ENCODE peak calls at places on chromosomes 12 and 14, in four cellular contexts. One of them, this sample, is unnamed.
A peak's percentile ranks its signal among the peaks of the same experiment; 100 is the strongest.

GRCh38 chr14:36204674-36205073 is 28.2 kb upstream of the PTCSC3 start:
- DNase-seq in GM12878: no peak
- DNase-seq in HepG2: no peak
- DNase-seq in H1: no peak
- DNase-seq in this sample: no peak

GRCh38 chr14:77120771-77121743 is 20.5 kb downstream of the ZDHHC22 start:
- DNase-seq in GM12878: peak; percentile 97
- DNase-seq in HepG2: no peak
- DNase-seq in H1: no peak
- DNase-seq in this sample: no peak

GRCh38 chr12:114163766-114164165 is 197.6 kb upstream of the RBM19 start:
- DNase-seq in HepG2: peak; percentile 38
- DNase-seq in H1: no peak
- DNase-seq in GM12878: no peak
- DNase-seq in this sample: no peak

GRCh38 chr12:91935299-91935698 is 210.3 kb downstream of the BTG1 start:
- DNase-seq in HepG2: no peak
- DNase-seq in GM12878: no peak
- DNase-seq in H1: no peak
- DNase-seq in this sample: no peak

GRCh38 chr12:110199360-110200123 is 75.4 kb downstream of the IFT81 start:
- DNase-seq in HepG2: peak; percentile 88
- DNase-seq in H1: no peak
- DNase-seq in GM12878: peak; percentile 20
- DNase-seq in this sample: peak; percentile 40

GRCh38 chr12:100154472-100155247 is 12.0 kb upstream of the BLTP3B start:
- DNase-seq in H1: peak; percentile 98
- DNase-seq in GM12878: no peak
- DNase-seq in HepG2: peak; percentile 69
- DNase-seq in this sample: peak; percentile 74

GRCh38 chr14:92660571-92660970 is 87.9 kb downstream of the LGMN start:
- DNase-seq in HepG2: no peak
- DNase-seq in GM12878: no peak
- DNase-seq in H1: no peak
- DNase-seq in this sample: no peak

GRCh38 chr12:52266514-52266913 is 7.9 kb upstream of the KRT86 start:
- DNase-seq in HepG2: no peak
- DNase-seq in GM12878: no peak
- DNase-seq in H1: no peak
- DNase-seq in this sample: no peak

GRCh38 chr12:2833327-2833726 is 1.5 kb downstream of the NRIP2 start:
- DNase-seq in GM12878: no peak
- DNase-seq in H1: no peak
- DNase-seq in HepG2: no peak
- DNase-seq in this sample: no peak

GRCh38 chr12:46585854-46586621 is 213.5 kb upstream of the SLC38A2 start:
- DNase-seq in H1: no peak
- DNase-seq in HepG2: peak; percentile 93
- DNase-seq in GM12878: no peak
- DNase-seq in this sample: peak; percentile 89

GRCh38 chr12:122057769-122058168 is 20.8 kb upstream of the MLXIP start:
- DNase-seq in GM12878: no peak
- DNase-seq in HepG2: no peak
- DNase-seq in H1: no peak
- DNase-seq in this sample: no peak
- H3K36me3 ChIP-seq in GM12878: no peaks in the 10 kb centered on the region
- H3K36me3 ChIP-seq in HepG2: peaks cover 30% of the 10 kb centered on the region
- H3K36me3 ChIP-seq in H1: peaks cover 5% of the 10 kb centered on the region
- H3K36me3 ChIP-seq in this sample: peaks cover 40% of the 10 kb centered on the region

DNA sequence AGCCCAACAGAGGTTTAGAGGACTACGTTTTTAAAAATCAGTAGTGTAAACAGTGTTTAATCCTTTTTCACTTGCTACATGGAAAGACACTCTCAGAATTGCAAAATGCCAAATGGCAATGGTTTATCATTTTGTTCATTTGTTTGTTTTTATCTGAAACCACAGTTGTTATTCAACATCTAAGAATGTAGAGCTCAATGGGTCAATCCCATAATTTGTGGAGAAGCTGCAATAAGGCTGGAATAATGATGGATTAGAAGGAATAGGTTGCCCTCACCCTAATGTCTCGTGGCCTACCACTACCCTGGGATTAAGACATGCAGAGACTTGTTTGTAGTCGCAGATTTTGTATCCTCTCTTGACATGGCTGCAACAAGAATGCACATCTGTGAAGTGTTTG is 115.7 kb downstream of the LLPH start:
- DNase-seq in GM12878: no peak
- DNase-seq in H1: no peak
- DNase-seq in HepG2: peak; percentile 13
- DNase-seq in this sample: no peak
- TF ChIP-seq YY1 in GM12878: no peak
- TF ChIP-seq YY1 in H1: no peak
- TF ChIP-seq YY1 in HepG2: no peak
- TF ChIP-seq YY1 in this sample: no peak

GRCh38 chr12:76002598-76003262 is 28.8 kb downstream of the PHLDA1 start:
- DNase-seq in HepG2: no peak
- DNase-seq in GM12878: no peak
- DNase-seq in H1: no peak
- DNase-seq in this sample: no peak

GRCh38 chr12:76006028-76006916 is 25.3 kb downstream of the PHLDA1 start:
- DNase-seq in H1: no peak
- DNase-seq in GM12878: no peak
- DNase-seq in HepG2: no peak
- DNase-seq in this sample: no peak

GRCh38 chr12:75998292-75999063 is 33.1 kb downstream of the PHLDA1 start:
- DNase-seq in H1: no peak
- DNase-seq in HepG2: no peak
- DNase-seq in GM12878: no peak
- DNase-seq in this sample: no peak

GRCh38 chr12:76007640-76008039 is 23.9 kb downstream of the PHLDA1 start:
- DNase-seq in H1: no peak
- DNase-seq in HepG2: no peak
- DNase-seq in GM12878: no peak
- DNase-seq in this sample: no peak

DNA sequence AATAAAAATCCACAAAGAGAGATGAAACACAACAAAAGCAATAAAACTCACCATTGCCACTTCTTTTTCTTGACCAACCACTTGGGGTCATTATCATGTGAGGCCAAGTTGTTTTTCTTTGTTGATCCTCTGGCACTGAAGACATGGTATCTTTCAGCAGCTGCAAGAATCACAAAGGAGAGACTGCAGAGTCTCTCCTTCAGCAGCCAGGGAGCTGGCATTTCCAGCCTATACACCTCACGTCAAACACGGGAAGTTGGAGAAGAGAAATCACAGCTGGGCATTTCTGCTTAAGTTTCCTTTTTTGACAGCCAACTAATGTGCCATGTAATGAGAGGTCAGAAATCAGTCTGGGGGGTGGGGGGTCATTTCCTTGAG is 28.3 kb downstream of the PHLDA1 start:
- DNase-seq in HepG2: no peak
- DNase-seq in H1: no peak
- DNase-seq in GM12878: no peak
- DNase-seq in this sample: no peak
- TF ChIP-seq SUZ12 in HepG2: no peak
- TF ChIP-seq SUZ12 in H1: no peak
- TF ChIP-seq SUZ12 in GM12878: no peak
- TF ChIP-seq SUZ12 in this sample: no peak

GRCh38 chr12:50988871-50989270 is 36.5 kb downstream of the HIGD1C start:
- DNase-seq in H1: no peak
- DNase-seq in HepG2: no peak
- DNase-seq in GM12878: no peak
- DNase-seq in this sample: no peak
- H3K36me3 ChIP-seq in H1: peaks cover 13% of the 10 kb centered on the region
- H3K36me3 ChIP-seq in HepG2: peaks cover 41% of the 10 kb centered on the region
- H3K36me3 ChIP-seq in GM12878: peaks cover 25% of the 10 kb centered on the region
- H3K36me3 ChIP-seq in this sample: peaks cover 70% of the 10 kb centered on the region

GRCh38 chr14:65632487-65632886 is 220.0 kb downstream of the FUT8 start:
- DNase-seq in HepG2: no peak
- DNase-seq in GM12878: no peak
- DNase-seq in H1: no peak
- DNase-seq in this sample: no peak
- TF ChIP-seq YY1 in HepG2: no peak
- TF ChIP-seq YY1 in GM12878: no peak
- TF ChIP-seq YY1 in H1: no peak
- TF ChIP-seq YY1 in this sample: no peak

DNA sequence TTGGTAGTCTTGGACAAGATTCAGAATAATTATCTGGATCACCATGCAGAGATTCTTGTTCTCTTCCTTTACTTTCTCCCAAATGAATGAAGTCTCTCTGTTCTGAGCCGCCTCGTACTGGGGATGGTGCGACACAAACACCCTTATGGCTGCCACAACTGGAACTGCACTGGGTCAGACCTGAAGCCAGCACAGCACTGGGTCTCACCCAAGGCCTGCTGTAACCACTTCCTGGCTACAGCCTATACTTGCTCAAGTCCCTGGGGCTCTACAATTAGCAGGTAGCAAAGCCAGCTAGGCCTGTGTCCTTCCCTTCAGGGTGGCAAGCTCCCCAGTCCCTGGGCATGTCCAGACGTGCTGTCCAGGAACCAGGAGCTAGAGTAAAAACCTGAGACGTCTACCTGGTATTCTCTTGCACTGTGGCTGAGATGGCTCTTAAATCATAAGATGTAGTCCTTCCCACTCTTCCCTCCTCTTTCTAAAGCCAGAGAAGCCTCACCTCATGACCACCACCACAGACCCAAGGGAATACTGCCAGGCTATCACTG is 27.6 kb downstream of the IFNG start:
- DNase-seq in GM12878: no peak
- DNase-seq in H1: no peak
- DNase-seq in HepG2: no peak
- DNase-seq in this sample: no peak
- TF ChIP-seq SUZ12 in GM12878: no peak
- TF ChIP-seq SUZ12 in H1: no peak
- TF ChIP-seq SUZ12 in HepG2: no peak
- TF ChIP-seq SUZ12 in this sample: no peak

GRCh38 chr12:11877869-11878780 is 192.6 kb upstream of the BCL2L14 start:
- DNase-seq in H1: no peak
- DNase-seq in GM12878: no peak
- DNase-seq in HepG2: no peak
- DNase-seq in this sample: peak; percentile 57
- H3K36me3 ChIP-seq in H1: no peaks in the 10 kb centered on the region
- H3K36me3 ChIP-seq in GM12878: peaks cover 41% of the 10 kb centered on the region
- H3K36me3 ChIP-seq in HepG2: no peaks in the 10 kb centered on the region
- H3K36me3 ChIP-seq in this sample: peaks cover 10% of the 10 kb centered on the region

This sample was measured in NT2/D1.